ENCODE peak calls at places on chromosome 16, in eight cellular contexts. One of them, this sample, is unnamed.

GRCh38 chr16:27436065-27436464 is 34.1 kb downstream of the IL21R start:
- DNase-seq in cardiac muscle cell: no peak
- DNase-seq in adrenal gland: peak; percentile 12
- DNase-seq in uterus: peak; percentile 3
- DNase-seq in mucosa of descending colon: no peak
- DNase-seq in AG04450: no peak
- DNase-seq in GM12864: no peak
- DNase-seq in body of pancreas: no peak
- DNase-seq in this sample: no peak

GRCh38 chr16:69727916-69728270 is 1.5 kb upstream of the NQO1 start:
- DNase-seq in cardiac muscle cell: no peak
- DNase-seq in AG04450: no peak
- DNase-seq in adrenal gland: peak; percentile 84
- DNase-seq in mucosa of descending colon: peak; percentile 25
- DNase-seq in body of pancreas: no peak
- DNase-seq in GM12864: no peak
- DNase-seq in uterus: no peak
- DNase-seq in this sample: peak; percentile 45

GRCh38 chr16:14106457-14106856 is 35.3 kb downstream of the MRTFB start:
- DNase-seq in uterus: no peak
- DNase-seq in mucosa of descending colon: no peak
- DNase-seq in GM12864: no peak
- DNase-seq in cardiac muscle cell: no peak
- DNase-seq in adrenal gland: no peak
- DNase-seq in AG04450: peak; percentile 26
- DNase-seq in body of pancreas: no peak
- DNase-seq in this sample: no peak

GRCh38 chr16:1534021-1535020 is 855 bp downstream of the TMEM204 start:
- DNase-seq in body of pancreas: no peak
- DNase-seq in adrenal gland: no peak
- DNase-seq in cardiac muscle cell: no peak
- DNase-seq in AG04450: no peak
- DNase-seq in uterus: no peak
- DNase-seq in mucosa of descending colon: no peak
- DNase-seq in GM12864: no peak
- DNase-seq in this sample: no peak

GRCh38 chr16:1392826-1393225 is 21.7 kb downstream of the UNKL start:
- DNase-seq in adrenal gland: no peak
- DNase-seq in uterus: no peak
- DNase-seq in body of pancreas: no peak
- DNase-seq in mucosa of descending colon: no peak
- DNase-seq in cardiac muscle cell: no peak
- DNase-seq in GM12864: no peak
- DNase-seq in AG04450: no peak
- DNase-seq in this sample: no peak

GRCh38 chr16:62638964-62639861 is 603.0 kb upstream of the CDH8 start:
- DNase-seq in uterus: no peak
- DNase-seq in GM12864: peak; percentile 50
- DNase-seq in mucosa of descending colon: no peak
- DNase-seq in adrenal gland: no peak
- DNase-seq in body of pancreas: no peak
- DNase-seq in AG04450: no peak
- DNase-seq in cardiac muscle cell: no peak
- DNase-seq in this sample: no peak

GRCh38 chr16:56421313-56421712 is 4.0 kb downstream of the AMFR start:
- DNase-seq in cardiac muscle cell: no peak
- DNase-seq in mucosa of descending colon: no peak
- DNase-seq in adrenal gland: no peak
- DNase-seq in GM12864: no peak
- DNase-seq in AG04450: no peak
- DNase-seq in uterus: no peak
- DNase-seq in body of pancreas: no peak
- DNase-seq in this sample: no peak

GRCh38 chr16:4338125-4338582 is 13.0 kb downstream of the PAM16 start:
- DNase-seq in GM12864: no peak
- DNase-seq in AG04450: no peak
- DNase-seq in mucosa of descending colon: no peak
- DNase-seq in cardiac muscle cell: no peak
- DNase-seq in body of pancreas: no peak
- DNase-seq in uterus: no peak
- DNase-seq in adrenal gland: no peak
- DNase-seq in this sample: no peak

GRCh38 chr16:81456523-81457325 is 12.1 kb downstream of the CMIP start:
- DNase-seq in cardiac muscle cell: no peak
- DNase-seq in body of pancreas: peak; percentile 69
- DNase-seq in GM12864: no peak
- DNase-seq in AG04450: no peak
- DNase-seq in mucosa of descending colon: peak; percentile 76
- DNase-seq in uterus: no peak
- DNase-seq in adrenal gland: no peak
- DNase-seq in this sample: no peak

GRCh38 chr16:4056161-4057105 is 59.8 kb downstream of the ADCY9 start:
- DNase-seq in cardiac muscle cell: no peak
- DNase-seq in AG04450: no peak
- DNase-seq in uterus: no peak
- DNase-seq in body of pancreas: no peak
- DNase-seq in adrenal gland: no peak
- DNase-seq in GM12864: no peak
- DNase-seq in mucosa of descending colon: no peak
- DNase-seq in this sample: no peak

GRCh38 chr16:29804455-29805231 is 1.7 kb upstream of the MAZ start:
- DNase-seq in uterus: peak; percentile 58
- DNase-seq in AG04450: no peak
- DNase-seq in cardiac muscle cell: no peak
- DNase-seq in adrenal gland: peak; percentile 74
- DNase-seq in body of pancreas: peak; percentile 55
- DNase-seq in mucosa of descending colon: no peak
- DNase-seq in GM12864: no peak
- DNase-seq in this sample: peak; percentile 61

GRCh38 chr16:86572041-86572521 is 5.5 kb downstream of the FOXC2 start:
- DNase-seq in adrenal gland: no peak
- DNase-seq in GM12864: no peak
- DNase-seq in mucosa of descending colon: no peak
- DNase-seq in AG04450: no peak
- DNase-seq in uterus: no peak
- DNase-seq in cardiac muscle cell: no peak
- DNase-seq in body of pancreas: no peak
- DNase-seq in this sample: no peak
- H3K4me3 ChIP-seq in adrenal gland: no peak overlapping the region
- H3K4me3 ChIP-seq in GM12864: no peak overlapping the region
- H3K4me3 ChIP-seq in mucosa of descending colon: no peak overlapping the region
- H3K4me3 ChIP-seq in AG04450: no peak overlapping the region
- H3K4me3 ChIP-seq in uterus: no peak overlapping the region
- H3K4me3 ChIP-seq in cardiac muscle cell: no peak overlapping the region
- H3K4me3 ChIP-seq in body of pancreas: no peak overlapping the region
- H3K4me3 ChIP-seq in this sample: peak overlapping the region; percentile 62

GRCh38 chr16:87298857-87299465 is 18.2 kb downstream of the C16orf95 start:
- DNase-seq in adrenal gland: no peak
- DNase-seq in body of pancreas: no peak
- DNase-seq in AG04450: no peak
- DNase-seq in uterus: no peak
- DNase-seq in mucosa of descending colon: no peak
- DNase-seq in cardiac muscle cell: no peak
- DNase-seq in GM12864: no peak
- DNase-seq in this sample: no peak

GRCh38 chr16:87295259-87295658 is 21.9 kb downstream of the C16orf95 start:
- DNase-seq in mucosa of descending colon: no peak
- DNase-seq in body of pancreas: no peak
- DNase-seq in adrenal gland: no peak
- DNase-seq in GM12864: no peak
- DNase-seq in cardiac muscle cell: no peak
- DNase-seq in uterus: no peak
- DNase-seq in AG04450: no peak
- DNase-seq in this sample: no peak

GRCh38 chr16:87297407-87297806 is 19.8 kb downstream of the C16orf95 start:
- DNase-seq in mucosa of descending colon: no peak
- DNase-seq in adrenal gland: no peak
- DNase-seq in GM12864: no peak
- DNase-seq in AG04450: no peak
- DNase-seq in uterus: no peak
- DNase-seq in body of pancreas: no peak
- DNase-seq in cardiac muscle cell: no peak
- DNase-seq in this sample: no peak

GRCh38 chr16:87295661-87296531 is 21.3 kb downstream of the C16orf95 start:
- DNase-seq in mucosa of descending colon: peak; percentile 57
- DNase-seq in AG04450: no peak
- DNase-seq in GM12864: no peak
- DNase-seq in adrenal gland: no peak
- DNase-seq in uterus: no peak
- DNase-seq in body of pancreas: no peak
- DNase-seq in cardiac muscle cell: no peak
- DNase-seq in this sample: no peak

GRCh38 chr16:87297918-87298631 is 19.1 kb downstream of the C16orf95 start:
- DNase-seq in cardiac muscle cell: peak; percentile 80
- DNase-seq in AG04450: no peak
- DNase-seq in adrenal gland: no peak
- DNase-seq in body of pancreas: peak; percentile 47
- DNase-seq in GM12864: no peak
- DNase-seq in mucosa of descending colon: no peak
- DNase-seq in uterus: no peak
- DNase-seq in this sample: no peak
- TF ChIP-seq CTCF in cardiac muscle cell: peak; percentile 72
- TF ChIP-seq CTCF in AG04450: peak; percentile 64
- TF ChIP-seq CTCF in adrenal gland: peak; percentile 44
- TF ChIP-seq CTCF in body of pancreas: peak; percentile 24
- TF ChIP-seq CTCF in GM12864: peak; percentile 74
- TF ChIP-seq CTCF in mucosa of descending colon: peak; percentile 11
- TF ChIP-seq CTCF in uterus: peak; percentile 40
- TF ChIP-seq CTCF in this sample: peak; percentile 32

GRCh38 chr16:75266738-75267630 is 15.6 kb upstream of the BCAR1 start:
- DNase-seq in cardiac muscle cell: no peak
- DNase-seq in AG04450: no peak
- DNase-seq in mucosa of descending colon: peak; percentile 40
- DNase-seq in uterus: peak; percentile 26
- DNase-seq in adrenal gland: no peak
- DNase-seq in GM12864: no peak
- DNase-seq in body of pancreas: no peak
- DNase-seq in this sample: no peak
- H3K4me3 ChIP-seq in cardiac muscle cell: no peak overlapping the region
- H3K4me3 ChIP-seq in AG04450: peak overlapping the region; percentile 89
- H3K4me3 ChIP-seq in mucosa of descending colon: no peak overlapping the region
- H3K4me3 ChIP-seq in uterus: no peak overlapping the region
- H3K4me3 ChIP-seq in adrenal gland: no peak overlapping the region
- H3K4me3 ChIP-seq in GM12864: no peak overlapping the region
- H3K4me3 ChIP-seq in body of pancreas: peak overlapping the region; percentile 14
- H3K4me3 ChIP-seq in this sample: peak overlapping the region; percentile 70

GRCh38 chr16:67100569-67101300 is 9.0 kb upstream of the PHAF1 start:
- DNase-seq in mucosa of descending colon: no peak
- DNase-seq in body of pancreas: no peak
- DNase-seq in uterus: no peak
- DNase-seq in cardiac muscle cell: no peak
- DNase-seq in adrenal gland: no peak
- DNase-seq in AG04450: no peak
- DNase-seq in GM12864: no peak
- DNase-seq in this sample: no peak
- TF ChIP-seq CTCF in mucosa of descending colon: no peak
- TF ChIP-seq CTCF in body of pancreas: no peak
- TF ChIP-seq CTCF in uterus: no peak
- TF ChIP-seq CTCF in cardiac muscle cell: peak; percentile 36
- TF ChIP-seq CTCF in adrenal gland: no peak
- TF ChIP-seq CTCF in AG04450: peak; percentile 52
- TF ChIP-seq CTCF in GM12864: peak; percentile 25
- TF ChIP-seq CTCF in this sample: peak; percentile 33

GRCh38 chr16:51441331-51441730 is 290.3 kb upstream of the SALL1 start:
- DNase-seq in uterus: no peak
- DNase-seq in body of pancreas: no peak
- DNase-seq in adrenal gland: no peak
- DNase-seq in cardiac muscle cell: no peak
- DNase-seq in AG04450: no peak
- DNase-seq in mucosa of descending colon: no peak
- DNase-seq in GM12864: no peak
- DNase-seq in this sample: no peak
- H3K4me3 ChIP-seq in uterus: no peak overlapping the region
- H3K4me3 ChIP-seq in body of pancreas: no peak overlapping the region
- H3K4me3 ChIP-seq in adrenal gland: no peak overlapping the region
- H3K4me3 ChIP-seq in cardiac muscle cell: peak overlapping the region; percentile 5
- H3K4me3 ChIP-seq in AG04450: no peak overlapping the region
- H3K4me3 ChIP-seq in mucosa of descending colon: no peak overlapping the region
- H3K4me3 ChIP-seq in GM12864: no peak overlapping the region
- H3K4me3 ChIP-seq in this sample: no peak overlapping the region

DNA sequence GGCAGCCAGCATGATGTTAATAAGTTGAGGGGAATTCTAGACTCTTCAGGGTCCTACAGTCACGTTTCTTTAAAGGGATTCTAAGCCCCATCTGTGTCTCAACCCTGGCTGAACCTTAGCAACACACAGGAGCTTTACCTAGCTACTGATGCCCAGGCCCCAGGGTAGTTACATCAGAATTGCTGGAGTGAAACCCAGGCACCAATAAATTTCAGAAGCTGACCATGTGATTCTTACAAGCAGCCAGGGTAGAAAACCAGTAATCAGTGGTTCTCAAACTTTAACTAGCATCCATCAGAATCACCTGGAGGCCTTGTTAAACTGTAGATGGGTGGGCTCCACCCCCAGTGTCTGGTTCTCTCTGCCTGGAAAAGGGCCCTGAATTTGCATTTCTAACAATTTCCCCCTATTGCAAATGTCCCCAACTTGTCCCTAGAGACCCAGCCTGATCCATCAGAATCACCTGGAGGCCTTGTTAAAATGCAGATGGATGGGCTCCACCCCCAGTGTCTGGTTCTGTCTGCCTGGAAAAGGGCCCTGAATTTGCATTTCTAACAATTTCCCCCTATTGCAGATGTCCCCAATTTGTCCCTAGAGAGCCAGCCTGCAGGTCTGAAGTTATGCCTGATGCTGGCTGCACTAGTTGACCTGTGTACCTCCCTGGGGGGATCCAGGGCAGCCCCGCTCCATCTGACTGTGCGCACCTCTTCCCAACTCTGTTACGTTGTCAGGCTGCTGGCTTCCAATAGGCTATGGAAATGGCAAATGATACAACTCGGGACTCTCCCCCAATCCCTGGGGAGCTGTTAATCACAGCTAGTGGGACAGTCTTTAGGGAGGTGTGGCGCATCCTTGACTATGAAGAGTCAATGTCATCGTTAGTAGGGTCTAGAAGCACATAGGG is 30.4 kb downstream of the GPRC5B start:
- DNase-seq in uterus: no peak
- DNase-seq in GM12864: no peak
- DNase-seq in mucosa of descending colon: no peak
- DNase-seq in cardiac muscle cell: no peak
- DNase-seq in AG04450: no peak
- DNase-seq in body of pancreas: no peak
- DNase-seq in adrenal gland: no peak
- DNase-seq in this sample: no peak
- TF ChIP-seq CTCF in uterus: no peak
- TF ChIP-seq CTCF in GM12864: no peak
- TF ChIP-seq CTCF in mucosa of descending colon: no peak
- TF ChIP-seq CTCF in cardiac muscle cell: no peak
- TF ChIP-seq CTCF in AG04450: no peak
- TF ChIP-seq CTCF in body of pancreas: no peak
- TF ChIP-seq CTCF in adrenal gland: no peak
- TF ChIP-seq CTCF in this sample: no peak

GRCh38 chr16:84138824-84139627 is 6.0 kb downstream of the HSDL1 start:
- DNase-seq in adrenal gland: peak; percentile 50
- DNase-seq in AG04450: no peak
- DNase-seq in body of pancreas: no peak
- DNase-seq in GM12864: no peak
- DNase-seq in cardiac muscle cell: peak; percentile 76
- DNase-seq in uterus: no peak
- DNase-seq in mucosa of descending colon: no peak
- DNase-seq in this sample: peak; percentile 24
- H3K4me3 ChIP-seq in adrenal gland: peak overlapping the region; percentile 38
- H3K4me3 ChIP-seq in AG04450: no peak overlapping the region
- H3K4me3 ChIP-seq in body of pancreas: no peak overlapping the region
- H3K4me3 ChIP-seq in GM12864: no peak overlapping the region
- H3K4me3 ChIP-seq in cardiac muscle cell: no peak overlapping the region
- H3K4me3 ChIP-seq in uterus: no peak overlapping the region
- H3K4me3 ChIP-seq in mucosa of descending colon: no peak overlapping the region
- H3K4me3 ChIP-seq in this sample: no peak overlapping the region